ENCODE peak calls at places on chromosomes 6 and 20, in six cellular contexts. S is stomach; K is PC-9; Y is ovary; C is CD8-positive, alpha-beta memory T cell; T is GM23248. V is an unnamed sample.

GRCh38 chr20:13858496-13859270 is 73.9 kb downstream of the NDUFAF5 start:
- DNase-seq in S (no peak), K (no peak), Y (no peak), C (no peak), T (peak; percentile 67), V (no peak)

GRCh38 chr20:52104546-52105044 is 87.0 kb downstream of the ZFP64 start:
- DNase-seq in S (no peak), K (peak; percentile 52), Y (no peak), C (no peak), T (peak; percentile 49), V (peak; percentile 71)

GRCh38 chr6:3382399-3383279 is 74.2 kb downstream of the SLC22A23 start:
- DNase-seq in S (peak; percentile 57), K (peak; percentile 92), Y (no peak), C (no peak), T (peak; percentile 58), V (no peak)

GRCh38 chr6:94254689-94255088 is 835.3 kb upstream of the EPHA7 start:
- DNase-seq in S (no peak), K (no peak), Y (no peak), C (no peak), T (no peak), V (peak; percentile 33)

GRCh38 chr6:163513570-163514166 is 99.2 kb downstream of the QKI start:
- DNase-seq in S (peak; percentile 48), K (no peak), Y (no peak), C (no peak), T (no peak), V (no peak)

GRCh38 chr20:17679786-17680127 is 2.3 kb downstream of the RRBP1 start:
- DNase-seq in S (no peak), K (no peak), Y (peak; percentile 35), C (no peak), T (no peak), V (no peak)

GRCh38 chr6:45448417-45449389 is 71.0 kb upstream of the SUPT3H start:
- DNase-seq in S (no peak), K (no peak), Y (no peak), C (no peak), T (peak; percentile 62), V (no peak)

GRCh38 chr6:40599580-40599979 is 12.4 kb upstream of the LRFN2 start:
- DNase-seq in S (peak; percentile 40), K (no peak), Y (no peak), C (no peak), T (peak; percentile 24), V (no peak)

GRCh38 chr6:136860043-136860442 is 37.7 kb downstream of the PEX7 start:
- DNase-seq in S (no peak), K (no peak), Y (no peak), C (no peak), T (no peak), V (no peak)

GRCh38 chr6:170542031-170542719 is 10.9 kb downstream of the PSMB1 start:
- DNase-seq in S (no peak), K (no peak), Y (no peak), C (no peak), T (peak; percentile 16), V (no peak)

GRCh38 chr20:18056174-18057105 is 1.3 kb downstream of the OVOL2 start:
- DNase-seq in S (peak; percentile 64), K (no peak), Y (no peak), C (no peak), T (peak; percentile 25), V (peak; percentile 37)

GRCh38 chr6:106997392-106998257 is 23.1 kb upstream of the CD24 start:
- DNase-seq in S (peak; percentile 53), K (peak; percentile 57), Y (no peak), C (peak; percentile 28), T (peak; percentile 73), V (peak; percentile 77)

GRCh38 chr6:144909753-144910280 is 624.7 kb downstream of the UTRN start:
- DNase-seq in S (no peak), K (peak; percentile 82), Y (no peak), C (no peak), T (peak; percentile 19), V (no peak)

GRCh38 chr6:157982297-157982579 is 575 bp downstream of the SYNJ2 start:
- DNase-seq in S (peak; percentile 71), K (no peak), Y (peak; percentile 53), C (peak; percentile 23), T (peak; percentile 74), V (peak; percentile 30)

GRCh38 chr6:158571826-158572652 is 12.1 kb downstream of the TMEM181 start:
- DNase-seq in S (peak; percentile 92), K (peak; percentile 92), Y (no peak), C (no peak), T (no peak), V (no peak)

GRCh38 chr6:163066200-163066599 is 338.4 kb downstream of the PACRG start:
- DNase-seq in S (no peak), K (no peak), Y (no peak), C (no peak), T (no peak), V (no peak)

GRCh38 chr6:7991992-7992815 is 72.0 kb downstream of the BLOC1S5 start:
- DNase-seq in S (no peak), K (peak; percentile 51), Y (no peak), C (no peak), T (peak; percentile 90), V (peak; percentile 60)

GRCh38 chr6:94377835-94378234 is 958.5 kb upstream of the EPHA7 start:
- DNase-seq in S (no peak), K (no peak), Y (no peak), C (no peak), T (no peak), V (no peak)

GRCh38 chr6:37696841-37697735 is 595 bp downstream of the MDGA1 start:
- DNase-seq in S (peak; percentile 30), K (no peak), Y (peak; percentile 44), C (peak; percentile 30), T (peak; percentile 61), V (peak; percentile 47)

GRCh38 chr20:20005381-20005780 is 11.8 kb upstream of the NAA20 start:
- DNase-seq in S (no peak), K (no peak), Y (no peak), C (no peak), T (no peak), V (no peak)

GRCh38 chr20:20014659-20015058 is 2.5 kb upstream of the NAA20 start:
- DNase-seq in S (no peak), K (no peak), Y (no peak), C (no peak), T (no peak), V (peak; percentile 16)

GRCh38 chr20:20010639-20011500 is 6.3 kb upstream of the NAA20 start:
- DNase-seq in S (no peak), K (peak; percentile 69), Y (no peak), C (no peak), T (peak; percentile 63), V (peak; percentile 20)

GRCh38 chr20:20012517-20012916 is 4.6 kb upstream of the NAA20 start:
- DNase-seq in S (no peak), K (no peak), Y (no peak), C (no peak), T (no peak), V (no peak)

DNA sequence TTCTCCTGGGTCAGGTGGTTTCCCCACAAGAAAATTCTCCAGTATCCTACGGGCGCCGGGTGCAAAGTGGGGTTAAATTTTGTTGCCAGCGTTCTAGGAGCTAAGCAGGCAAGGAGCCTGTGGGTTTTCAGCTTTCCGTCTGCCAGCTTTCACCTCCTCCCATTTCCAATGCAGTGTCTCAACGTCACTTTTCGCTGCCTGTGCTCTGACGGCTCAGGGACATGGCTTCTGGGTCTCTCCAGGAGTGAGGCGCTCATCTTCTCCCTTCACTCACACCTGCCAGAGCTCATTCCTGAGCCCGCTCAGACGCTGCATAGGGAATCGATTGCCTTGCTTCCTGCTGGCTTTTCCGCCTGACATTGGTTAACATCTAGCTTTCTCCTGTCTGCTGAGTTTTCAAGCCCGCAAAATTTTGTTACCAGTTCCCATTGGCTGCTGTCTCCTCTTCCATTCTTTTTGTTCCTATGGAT is 7.3 kb upstream of the NAA20 start:
- DNase-seq in S (no peak), K (no peak), Y (no peak), C (no peak), T (peak; percentile 26), V (no peak)
- H3K27ac ChIP-seq in S (no peak overlapping the region), K (no peak overlapping the region), Y (no peak overlapping the region), C (no peak overlapping the region), T (no peak overlapping the region), V (no peak overlapping the region)

DNA sequence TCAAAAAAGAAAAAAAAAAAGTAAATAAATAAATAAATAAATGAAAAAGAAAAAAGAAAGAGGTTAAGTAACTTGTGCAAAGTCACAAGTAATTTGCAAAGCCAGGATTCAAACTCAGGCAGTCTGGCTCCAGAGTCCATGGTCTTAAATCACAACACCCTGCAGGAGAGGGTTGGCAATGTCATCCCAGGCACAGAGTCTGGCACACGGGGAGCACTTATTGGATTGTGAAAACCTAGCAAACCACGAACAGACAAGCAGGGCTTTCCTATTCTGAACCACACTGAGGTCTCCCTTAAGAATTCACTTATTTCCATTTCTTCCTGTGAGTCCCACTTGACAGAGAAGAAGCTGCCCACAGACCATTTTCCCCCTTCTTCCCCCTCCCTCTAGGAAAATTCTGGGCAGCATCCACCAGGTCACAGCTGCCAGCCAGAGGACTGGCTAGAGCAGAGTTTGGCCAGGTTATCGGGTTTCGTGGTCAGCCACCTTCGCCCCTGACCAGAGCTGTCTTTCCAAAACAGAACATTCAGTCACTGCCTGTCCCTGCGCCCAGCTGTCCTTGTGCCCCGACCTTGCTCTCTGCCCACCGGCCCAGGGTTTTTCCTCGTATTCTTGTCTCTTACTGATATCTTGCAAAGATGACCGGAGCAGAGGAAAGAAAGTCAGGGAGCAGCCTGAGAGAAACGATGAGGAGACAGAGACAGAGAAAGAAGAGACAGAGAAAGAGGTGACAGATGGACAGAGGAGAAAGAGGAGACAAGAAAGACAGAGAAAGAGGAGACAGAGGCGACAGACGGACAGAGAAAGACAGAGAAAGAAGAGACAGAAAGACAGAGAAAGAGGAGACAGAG is 106.4 kb upstream of the PTPN1 start:
- DNase-seq in S (peak; percentile 63), K (no peak), Y (no peak), C (no peak), T (no peak), V (no peak)
- H3K4me1 ChIP-seq in S (peaks cover 27% of the 10 kb centered on the region), K (peaks cover 29% of the 10 kb centered on the region), Y (peaks cover 8% of the 10 kb centered on the region), C (no peaks in the 10 kb centered on the region), T (peaks cover 13% of the 10 kb centered on the region), V (no peaks in the 10 kb centered on the region)

GRCh38 chr6:16623029-16623653 is 138.1 kb downstream of the ATXN1 start:
- DNase-seq in S (no peak), K (no peak), Y (no peak), C (no peak), T (peak; percentile 32), V (no peak)
- H3K27ac ChIP-seq in S (no peak overlapping the region), K (peak overlapping the region; percentile 34), Y (no peak overlapping the region), C (no peak overlapping the region), T (no peak overlapping the region), V (no peak overlapping the region)

DNA sequence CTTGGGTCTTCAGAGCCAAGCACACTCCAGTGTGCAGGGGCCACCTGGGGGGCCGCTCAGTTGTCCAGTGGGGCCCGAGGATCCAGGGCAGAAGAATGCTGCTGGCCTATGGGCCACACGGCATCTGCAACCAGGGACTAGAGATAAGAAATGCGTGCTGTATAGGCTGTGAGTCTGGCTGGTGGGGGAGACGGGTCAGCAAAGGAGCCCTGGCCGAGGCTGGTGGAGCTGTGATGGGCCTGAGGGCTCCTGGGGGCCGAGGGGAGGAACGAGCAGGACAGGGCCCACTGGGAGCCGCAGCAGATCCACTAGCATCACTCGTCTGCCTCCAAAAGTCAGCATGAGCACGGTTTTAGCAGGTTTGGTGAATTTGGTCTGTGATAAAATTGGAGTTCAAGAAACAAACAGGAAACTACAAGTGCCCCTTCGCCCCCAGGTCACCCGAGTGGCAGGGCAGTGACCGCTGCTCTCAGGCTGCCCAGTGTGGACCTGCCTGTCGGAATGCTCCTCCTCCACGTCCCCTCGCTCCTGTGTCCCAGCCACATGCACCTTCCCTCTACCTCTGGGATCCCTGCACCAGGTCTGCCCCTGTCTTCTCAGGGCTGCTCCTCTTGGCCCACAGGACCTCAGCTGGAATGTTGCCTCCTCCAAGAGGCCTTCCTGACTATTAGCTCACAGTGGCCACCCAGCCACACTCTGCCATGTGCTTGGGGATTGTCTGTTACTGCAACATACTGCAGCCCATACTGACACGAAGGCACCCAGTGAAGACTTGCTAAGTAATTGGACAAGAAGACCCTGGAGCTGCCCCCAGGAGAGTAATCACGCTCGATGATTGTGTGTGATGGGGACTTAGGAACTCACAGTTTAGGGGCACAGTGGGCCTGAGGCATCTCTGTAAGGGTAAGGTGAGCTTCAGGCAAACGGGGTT is 10.9 kb downstream of the ACSS1 start:
- DNase-seq in S (no peak), K (peak; percentile 21), Y (peak; percentile 16), C (no peak), T (no peak), V (no peak)
- H3K4me1 ChIP-seq in S (peaks cover 83% of the 10 kb centered on the region), K (peaks cover 9% of the 10 kb centered on the region), Y (peaks cover 27% of the 10 kb centered on the region), C (peaks cover 16% of the 10 kb centered on the region), T (peaks cover 3% of the 10 kb centered on the region), V (no peaks in the 10 kb centered on the region)